ENCODE peak calls at places on chromosomes 2 and 18, in nine cellular contexts. One of them, this sample, is unnamed. For H3K4me1, the result is how much of the 10 kb centered on the place peaks cover.

GRCh38 chr2:33511141-33511540 is 34.7 kb downstream of the RASGRP3 start:
- DNase-seq in uterus: no peak
- DNase-seq in A549: no peak
- DNase-seq in transverse colon: no peak
- DNase-seq in heart left ventricle: no peak
- DNase-seq in sigmoid colon: no peak
- DNase-seq in gastrocnemius medialis: no peak
- DNase-seq in esophagus squamous epithelium: no peak
- DNase-seq in tibial nerve: no peak
- DNase-seq in this sample: no peak

GRCh38 chr2:122598784-122599183 is 843.3 kb downstream of the TSN start:
- DNase-seq in uterus: no peak
- DNase-seq in A549: no peak
- DNase-seq in transverse colon: no peak
- DNase-seq in heart left ventricle: no peak
- DNase-seq in sigmoid colon: no peak
- DNase-seq in gastrocnemius medialis: no peak
- DNase-seq in esophagus squamous epithelium: no peak
- DNase-seq in tibial nerve: no peak
- DNase-seq in this sample: no peak

GRCh38 chr18:49461602-49461977 is 1.1 kb upstream of the DYM start:
- DNase-seq in uterus: no peak
- DNase-seq in A549: no peak
- DNase-seq in transverse colon: no peak
- DNase-seq in heart left ventricle: no peak
- DNase-seq in sigmoid colon: no peak
- DNase-seq in gastrocnemius medialis: no peak
- DNase-seq in esophagus squamous epithelium: no peak
- DNase-seq in tibial nerve: no peak
- DNase-seq in this sample: no peak

GRCh38 chr2:150133623-150134022 is 353.8 kb downstream of the RND3 start:
- DNase-seq in uterus: peak
- DNase-seq in A549: peak
- DNase-seq in transverse colon: no peak
- DNase-seq in heart left ventricle: no peak
- DNase-seq in sigmoid colon: no peak
- DNase-seq in gastrocnemius medialis: no peak
- DNase-seq in esophagus squamous epithelium: no peak
- DNase-seq in tibial nerve: no peak
- DNase-seq in this sample: no peak

GRCh38 chr18:23032030-23032582 is 99.0 kb downstream of the RBBP8 start:
- DNase-seq in uterus: no peak
- DNase-seq in A549: no peak
- DNase-seq in transverse colon: no peak
- DNase-seq in heart left ventricle: no peak
- DNase-seq in sigmoid colon: no peak
- DNase-seq in gastrocnemius medialis: no peak
- DNase-seq in esophagus squamous epithelium: no peak
- DNase-seq in tibial nerve: no peak
- DNase-seq in this sample: no peak

GRCh38 chr2:202765435-202765834 is 106.1 kb downstream of the ICA1L start:
- DNase-seq in uterus: no peak
- DNase-seq in A549: no peak
- DNase-seq in transverse colon: no peak
- DNase-seq in heart left ventricle: no peak
- DNase-seq in sigmoid colon: no peak
- DNase-seq in gastrocnemius medialis: no peak
- DNase-seq in esophagus squamous epithelium: no peak
- DNase-seq in tibial nerve: no peak
- DNase-seq in this sample: no peak

GRCh38 chr18:23071285-23071684 is 64.0 kb upstream of the CABLES1 start:
- DNase-seq in uterus: no peak
- DNase-seq in A549: no peak
- DNase-seq in transverse colon: peak
- DNase-seq in heart left ventricle: peak
- DNase-seq in sigmoid colon: peak
- DNase-seq in gastrocnemius medialis: peak
- DNase-seq in esophagus squamous epithelium: peak
- DNase-seq in tibial nerve: no peak
- DNase-seq in this sample: peak

GRCh38 chr2:96715658-96716057 is 24.2 kb downstream of the LMAN2L start:
- DNase-seq in uterus: no peak
- DNase-seq in A549: no peak
- DNase-seq in transverse colon: no peak
- DNase-seq in heart left ventricle: no peak
- DNase-seq in sigmoid colon: no peak
- DNase-seq in gastrocnemius medialis: no peak
- DNase-seq in esophagus squamous epithelium: no peak
- DNase-seq in tibial nerve: no peak
- DNase-seq in this sample: no peak

GRCh38 chr18:57913686-57914085 is 110.6 kb upstream of the ATP8B1 start:
- DNase-seq in uterus: no peak
- DNase-seq in A549: no peak
- DNase-seq in transverse colon: no peak
- DNase-seq in heart left ventricle: no peak
- DNase-seq in sigmoid colon: no peak
- DNase-seq in gastrocnemius medialis: no peak
- DNase-seq in esophagus squamous epithelium: no peak
- DNase-seq in tibial nerve: no peak
- DNase-seq in this sample: no peak

GRCh38 chr2:113136828-113137775 is 9.7 kb downstream of the IL1RN start:
- DNase-seq in uterus: no peak
- DNase-seq in A549: no peak
- DNase-seq in transverse colon: no peak
- DNase-seq in heart left ventricle: no peak
- DNase-seq in sigmoid colon: no peak
- DNase-seq in gastrocnemius medialis: no peak
- DNase-seq in esophagus squamous epithelium: no peak
- DNase-seq in tibial nerve: no peak
- DNase-seq in this sample: peak

GRCh38 chr2:8520791-8521344 is 161.0 kb upstream of the ID2 start:
- DNase-seq in uterus: no peak
- DNase-seq in A549: no peak
- DNase-seq in transverse colon: no peak
- DNase-seq in heart left ventricle: no peak
- DNase-seq in sigmoid colon: no peak
- DNase-seq in gastrocnemius medialis: no peak
- DNase-seq in esophagus squamous epithelium: no peak
- DNase-seq in tibial nerve: no peak
- DNase-seq in this sample: no peak
- H3K4me1 ChIP-seq in uterus: under half
- H3K4me1 ChIP-seq in A549: under half
- H3K4me1 ChIP-seq in transverse colon: under half
- H3K4me1 ChIP-seq in heart left ventricle: under half
- H3K4me1 ChIP-seq in sigmoid colon: under half
- H3K4me1 ChIP-seq in gastrocnemius medialis: under half
- H3K4me1 ChIP-seq in esophagus squamous epithelium: under half
- H3K4me1 ChIP-seq in tibial nerve: under half
- H3K4me1 ChIP-seq in this sample: under half

DNA sequence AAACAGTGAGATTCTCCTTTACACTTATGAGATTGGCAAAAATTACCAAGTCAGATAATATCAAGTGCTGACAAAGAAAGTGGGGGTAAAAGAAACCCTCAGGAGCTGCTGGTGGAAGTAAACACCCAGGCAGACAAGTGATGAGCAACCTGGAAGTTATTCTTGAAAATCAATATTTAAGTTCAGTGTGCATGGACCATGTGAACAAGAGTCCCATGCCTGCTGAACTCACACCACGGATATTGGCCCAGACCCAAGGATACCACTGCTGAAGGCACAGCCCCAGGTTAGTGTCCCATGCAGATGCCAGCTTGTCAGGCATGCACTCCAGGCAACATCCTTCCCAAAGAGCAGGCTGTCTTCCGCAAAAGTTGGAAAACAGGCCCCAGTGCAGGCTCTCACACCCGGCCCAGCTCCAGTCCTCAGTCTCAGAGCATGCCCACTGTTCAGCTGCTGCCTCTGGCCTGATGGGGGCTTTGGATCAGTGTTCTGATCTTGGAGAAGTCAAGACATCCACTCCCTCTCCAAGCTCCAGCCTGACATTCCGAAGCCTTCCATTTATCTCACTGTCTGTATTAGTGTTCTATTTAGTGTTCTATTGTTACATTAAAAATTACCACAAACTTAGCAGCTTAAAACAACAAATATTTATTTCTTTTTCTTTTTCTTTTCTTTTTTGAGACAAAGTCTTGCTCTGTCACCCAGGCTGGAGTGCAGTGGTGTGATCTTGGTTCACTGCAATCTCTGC is 70.0 kb downstream of the HS1BP3 start:
- DNase-seq in uterus: no peak
- DNase-seq in A549: no peak
- DNase-seq in transverse colon: no peak
- DNase-seq in heart left ventricle: no peak
- DNase-seq in sigmoid colon: peak
- DNase-seq in gastrocnemius medialis: no peak
- DNase-seq in esophagus squamous epithelium: no peak
- DNase-seq in tibial nerve: no peak
- DNase-seq in this sample: no peak
- TF ChIP-seq POLR2A in uterus: no peak
- TF ChIP-seq POLR2A in A549: no peak
- TF ChIP-seq POLR2A in transverse colon: no peak
- TF ChIP-seq POLR2A in heart left ventricle: no peak
- TF ChIP-seq POLR2A in sigmoid colon: no peak
- TF ChIP-seq POLR2A in gastrocnemius medialis: no peak
- TF ChIP-seq POLR2A in esophagus squamous epithelium: no peak
- TF ChIP-seq POLR2A in tibial nerve: no peak
- TF ChIP-seq POLR2A in this sample: no peak

DNA sequence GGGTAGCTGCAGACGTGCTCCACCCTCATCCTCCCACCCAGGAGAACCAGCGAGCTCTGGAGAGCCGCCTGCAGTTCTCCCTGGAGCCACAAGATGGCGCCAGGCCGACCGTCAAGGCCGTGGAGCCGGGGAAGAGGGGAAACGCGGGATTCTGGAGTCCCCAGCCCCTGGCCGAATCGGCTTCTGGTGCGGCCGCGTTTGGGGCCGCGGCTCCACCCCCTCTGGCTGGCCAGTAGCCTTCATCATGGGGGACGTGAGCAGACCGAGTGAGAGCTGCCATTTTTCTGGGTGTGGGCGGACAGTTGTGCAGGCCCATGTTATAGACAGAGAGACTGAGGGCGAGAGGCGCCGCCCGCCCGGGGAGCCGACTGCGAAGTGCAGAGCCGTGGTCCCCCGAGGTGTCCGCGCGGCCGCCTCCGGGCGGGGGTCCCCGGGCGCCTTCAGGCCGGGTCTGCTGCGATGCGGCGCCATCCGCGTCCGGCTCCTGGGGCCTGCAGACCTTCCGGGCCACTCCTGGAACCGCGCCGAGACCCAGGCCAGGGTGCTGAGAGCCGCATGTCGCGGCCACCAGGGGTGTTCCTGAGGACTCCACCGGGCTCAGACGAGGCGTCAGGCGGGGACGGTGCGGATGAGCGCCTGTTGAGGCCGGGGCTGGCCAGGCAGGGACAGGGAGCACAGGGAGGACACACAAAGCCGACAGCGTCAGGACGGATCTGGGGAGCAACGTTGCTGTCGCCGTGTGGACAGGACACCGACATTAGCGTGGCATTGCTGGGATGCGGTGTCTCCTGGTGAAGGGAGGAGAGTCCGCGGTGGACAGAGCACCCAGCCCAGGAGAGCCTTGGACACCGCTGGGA is 418.2 kb upstream of the HS6ST1 start:
- DNase-seq in uterus: peak
- DNase-seq in A549: peak
- DNase-seq in transverse colon: peak
- DNase-seq in heart left ventricle: peak
- DNase-seq in sigmoid colon: peak
- DNase-seq in gastrocnemius medialis: peak
- DNase-seq in esophagus squamous epithelium: no peak
- DNase-seq in tibial nerve: peak
- DNase-seq in this sample: peak
- H3K27ac ChIP-seq in uterus: no peak
- H3K27ac ChIP-seq in A549: no peak
- H3K27ac ChIP-seq in transverse colon: no peak
- H3K27ac ChIP-seq in heart left ventricle: no peak
- H3K27ac ChIP-seq in sigmoid colon: no peak
- H3K27ac ChIP-seq in gastrocnemius medialis: no peak
- H3K27ac ChIP-seq in esophagus squamous epithelium: no peak
- H3K27ac ChIP-seq in tibial nerve: peak
- H3K27ac ChIP-seq in this sample: no peak

GRCh38 chr2:207142461-207142860 is 23.3 kb downstream of the KLF7 start:
- DNase-seq in uterus: no peak
- DNase-seq in A549: no peak
- DNase-seq in transverse colon: no peak
- DNase-seq in heart left ventricle: no peak
- DNase-seq in sigmoid colon: no peak
- DNase-seq in gastrocnemius medialis: no peak
- DNase-seq in esophagus squamous epithelium: no peak
- DNase-seq in tibial nerve: no peak
- DNase-seq in this sample: peak
- H3K4me1 ChIP-seq in uterus: under half
- H3K4me1 ChIP-seq in A549: under half
- H3K4me1 ChIP-seq in transverse colon: under half
- H3K4me1 ChIP-seq in heart left ventricle: half or more
- H3K4me1 ChIP-seq in sigmoid colon: under half
- H3K4me1 ChIP-seq in gastrocnemius medialis: half or more
- H3K4me1 ChIP-seq in esophagus squamous epithelium: under half
- H3K4me1 ChIP-seq in tibial nerve: under half
- H3K4me1 ChIP-seq in this sample: half or more

GRCh38 chr18:12990977-12991838 is at the start of gene CEP192:
- DNase-seq in uterus: peak
- DNase-seq in A549: peak
- DNase-seq in transverse colon: peak
- DNase-seq in heart left ventricle: peak
- DNase-seq in sigmoid colon: peak
- DNase-seq in gastrocnemius medialis: peak
- DNase-seq in esophagus squamous epithelium: peak
- DNase-seq in tibial nerve: peak
- DNase-seq in this sample: peak
- TF ChIP-seq POLR2A in uterus: peak
- TF ChIP-seq POLR2A in A549: peak
- TF ChIP-seq POLR2A in transverse colon: peak
- TF ChIP-seq POLR2A in heart left ventricle: peak
- TF ChIP-seq POLR2A in sigmoid colon: peak
- TF ChIP-seq POLR2A in gastrocnemius medialis: peak
- TF ChIP-seq POLR2A in esophagus squamous epithelium: no peak
- TF ChIP-seq POLR2A in tibial nerve: peak
- TF ChIP-seq POLR2A in this sample: peak